ENCODE peak calls at places on chromosomes 12 and 14, in seven cellular contexts. W is neuronal stem cell, Q is IMR-90, A is trophoblast cell, T is mesenchymal stem cell, G is H1, O is mesendoderm. V is an unnamed sample.

GRCh38 chr14:64760146-64760755 is 56.0 kb downstream of the PLEKHG3 start:
- DNase-seq in W (peak; percentile 57), Q (peak; percentile 42), A (peak; percentile 37), T (peak; percentile 43), G (no peak), O (peak; percentile 65), V (peak; percentile 81)

GRCh38 chr12:85865905-85866304 is 8.2 kb upstream of the NTS start:
- DNase-seq in W (no peak), Q (no peak), A (no peak), T (peak; percentile 22), G (no peak), O (peak; percentile 76), V (no peak)

GRCh38 chr12:48115957-48116356 is 3.2 kb upstream of the PFKM start:
- DNase-seq in W (no peak), Q (no peak), A (no peak), T (no peak), G (no peak), O (no peak), V (no peak)

GRCh38 chr12:85448548-85449139 is 168.6 kb downstream of the ALX1 start:
- DNase-seq in W (no peak), Q (peak; percentile 9), A (no peak), T (no peak), G (no peak), O (no peak), V (no peak)

GRCh38 chr12:125292700-125293099 is 227.5 kb downstream of the AACS start:
- DNase-seq in W (no peak), Q (no peak), A (no peak), T (no peak), G (no peak), O (no peak), V (no peak)

GRCh38 chr14:51211149-51211548 is 28.9 kb upstream of the TMX1 start:
- DNase-seq in W (no peak), Q (peak; percentile 28), A (no peak), T (no peak), G (no peak), O (no peak), V (no peak)

GRCh38 chr14:71803539-71804260 is 128.5 kb upstream of the RGS6 start:
- DNase-seq in W (no peak), Q (peak; percentile 68), A (peak; percentile 5), T (peak; percentile 49), G (no peak), O (no peak), V (no peak)

GRCh38 chr14:101495827-101496778 is 65.2 kb upstream of the DIO3 start:
- DNase-seq in W (peak; percentile 43), Q (no peak), A (no peak), T (no peak), G (peak; percentile 19), O (peak; percentile 59), V (peak; percentile 38)

GRCh38 chr12:47828967-47829482 is 9.3 kb upstream of the HDAC7 start:
- DNase-seq in W (no peak), Q (peak; percentile 59), A (no peak), T (peak; percentile 53), G (no peak), O (peak; percentile 84), V (peak; percentile 83)

GRCh38 chr12:104352106-104352713 is 48.7 kb downstream of the EID3 start:
- DNase-seq in W (no peak), Q (peak; percentile 64), A (no peak), T (no peak), G (no peak), O (no peak), V (peak; percentile 6)

GRCh38 chr12:92987846-92988621 is 58.9 kb upstream of the EEA1 start:
- DNase-seq in W (no peak), Q (no peak), A (no peak), T (no peak), G (no peak), O (peak; percentile 97), V (peak; percentile 42)

GRCh38 chr12:76696186-76696585 is 67.7 kb upstream of the ZDHHC17 start:
- DNase-seq in W (no peak), Q (no peak), A (no peak), T (no peak), G (no peak), O (no peak), V (no peak)

GRCh38 chr12:48917857-48918537 is 7.3 kb downstream of the FKBP11 start:
- DNase-seq in W (no peak), Q (no peak), A (no peak), T (no peak), G (no peak), O (no peak), V (no peak)

GRCh38 chr12:52634266-52635056 is 16.1 kb upstream of the KRT73 start:
- DNase-seq in W (no peak), Q (no peak), A (no peak), T (no peak), G (no peak), O (no peak), V (peak; percentile 24)

GRCh38 chr12:58919271-58920101 is 818 bp downstream of the LRIG3 start:
- DNase-seq in W (peak; percentile 41), Q (peak; percentile 58), A (peak; percentile 12), T (peak; percentile 67), G (no peak), O (peak; percentile 57), V (peak; percentile 40)

GRCh38 chr14:75163677-75164076 is 12.7 kb downstream of the TMED10 start:
- DNase-seq in W (no peak), Q (no peak), A (no peak), T (no peak), G (no peak), O (no peak), V (no peak)

GRCh38 chr12:50568338-50569155 is 63.8 kb downstream of the DIP2B start:
- DNase-seq in W (no peak), Q (peak; percentile 39), A (no peak), T (peak; percentile 53), G (no peak), O (no peak), V (no peak)

DNA sequence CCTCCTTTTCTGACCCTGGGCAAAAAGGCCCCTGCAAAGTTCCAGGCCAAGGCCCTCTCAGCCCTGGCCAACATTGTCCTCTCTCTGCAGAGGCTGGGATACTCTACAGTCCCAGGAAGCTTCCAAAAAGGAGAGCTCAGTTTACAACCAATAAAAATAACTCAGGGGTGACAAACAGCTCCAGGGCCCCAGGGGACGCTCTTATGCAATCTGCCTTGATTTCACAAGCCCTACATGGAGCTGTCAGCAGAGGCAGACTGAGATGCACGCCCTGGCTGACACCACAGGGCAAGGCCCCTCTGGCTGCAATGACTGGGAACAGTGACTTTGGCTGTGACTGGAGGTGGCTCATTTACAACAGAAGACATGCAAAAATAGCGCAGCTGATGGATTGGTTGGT is 129.0 kb upstream of the MED13L start:
- DNase-seq in W (no peak), Q (peak; percentile 55), A (peak; percentile 97), T (peak; percentile 93), G (peak; percentile 47), O (peak; percentile 98), V (peak; percentile 84)
- H2BK120ac ChIP-seq in W (no peak overlapping the region), Q (no peak overlapping the region), A (no peak overlapping the region), T (no peak overlapping the region), G (no peak overlapping the region), O (no peak overlapping the region), V (no peak overlapping the region)

GRCh38 chr12:65432606-65433005 is 154.1 kb downstream of the MSRB3 start:
- DNase-seq in W (no peak), Q (no peak), A (no peak), T (no peak), G (no peak), O (peak; percentile 21), V (no peak)
- H4K8ac ChIP-seq in W (no peak overlapping the region), Q (peak overlapping the region; percentile 4), A (no peak overlapping the region), T (no peak overlapping the region), G (no peak overlapping the region), O (no peak overlapping the region), V (no peak overlapping the region)

GRCh38 chr12:122063691-122064033 is 14.9 kb upstream of the MLXIP start:
- DNase-seq in W (no peak), Q (no peak), A (no peak), T (no peak), G (no peak), O (no peak), V (peak; percentile 80)

GRCh38 chr12:122061253-122061652 is 17.3 kb upstream of the MLXIP start:
- DNase-seq in W (no peak), Q (no peak), A (no peak), T (no peak), G (no peak), O (no peak), V (no peak)

GRCh38 chr12:122064780-122065588 is 13.6 kb upstream of the MLXIP start:
- DNase-seq in W (no peak), Q (peak; percentile 86), A (no peak), T (peak; percentile 96), G (no peak), O (peak; percentile 73), V (peak; percentile 86)

GRCh38 chr12:122064034-122064777 is 14.3 kb upstream of the MLXIP start:
- DNase-seq in W (peak; percentile 65), Q (peak; percentile 90), A (peak; percentile 91), T (peak; percentile 99), G (peak; percentile 88), O (peak; percentile 99), V (peak; percentile 100)

DNA sequence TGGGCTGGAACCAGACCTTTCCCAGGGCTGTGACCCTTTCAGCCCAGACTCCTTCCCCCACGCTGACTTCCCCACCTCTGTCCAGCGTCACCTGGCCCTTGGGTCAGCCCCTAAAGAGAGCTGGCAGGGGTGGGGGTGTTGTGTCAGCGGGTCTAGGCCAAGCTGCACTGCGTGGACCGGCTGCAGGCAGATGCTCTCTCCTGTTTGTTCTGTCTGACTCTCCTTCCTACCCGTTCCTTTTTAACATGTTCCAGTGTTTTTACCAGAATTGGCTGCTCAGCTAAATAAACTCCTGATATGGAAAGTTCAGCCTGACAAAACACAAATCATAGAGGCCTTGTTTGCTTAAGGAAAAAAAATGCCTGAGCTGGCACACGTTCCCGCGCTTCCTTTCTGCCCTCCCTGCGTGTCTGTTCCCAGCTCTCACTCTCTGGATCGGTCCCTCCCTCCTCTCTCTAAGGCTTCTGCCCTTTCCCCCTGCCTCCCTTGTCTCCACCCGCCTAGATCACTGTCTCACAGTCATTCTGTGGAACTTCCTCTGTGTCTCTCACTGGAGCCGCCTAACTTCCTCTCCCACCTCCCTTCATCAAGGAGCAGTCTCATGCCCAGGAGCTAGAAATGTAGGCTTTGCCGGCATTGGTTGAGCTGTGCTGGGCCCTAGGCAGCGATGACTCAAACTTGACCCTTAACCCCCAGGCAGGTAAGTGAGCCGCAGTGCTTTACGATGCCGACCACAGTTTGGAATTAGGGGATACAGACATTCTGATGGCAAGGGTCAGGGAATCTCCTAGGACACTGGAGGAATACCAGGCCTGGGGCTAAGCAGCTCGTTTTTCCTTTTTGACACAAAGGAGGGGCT is 15.5 kb upstream of the MLXIP start:
- DNase-seq in W (no peak), Q (peak; percentile 66), A (peak; percentile 76), T (peak; percentile 90), G (no peak), O (peak; percentile 95), V (peak; percentile 77)
- H3K4ac ChIP-seq in W (no peak overlapping the region), Q (peak overlapping the region; percentile 90), A (no peak overlapping the region), T (peak overlapping the region; percentile 94), G (no peak overlapping the region), O (no peak overlapping the region), V (no peak overlapping the region)

DNA sequence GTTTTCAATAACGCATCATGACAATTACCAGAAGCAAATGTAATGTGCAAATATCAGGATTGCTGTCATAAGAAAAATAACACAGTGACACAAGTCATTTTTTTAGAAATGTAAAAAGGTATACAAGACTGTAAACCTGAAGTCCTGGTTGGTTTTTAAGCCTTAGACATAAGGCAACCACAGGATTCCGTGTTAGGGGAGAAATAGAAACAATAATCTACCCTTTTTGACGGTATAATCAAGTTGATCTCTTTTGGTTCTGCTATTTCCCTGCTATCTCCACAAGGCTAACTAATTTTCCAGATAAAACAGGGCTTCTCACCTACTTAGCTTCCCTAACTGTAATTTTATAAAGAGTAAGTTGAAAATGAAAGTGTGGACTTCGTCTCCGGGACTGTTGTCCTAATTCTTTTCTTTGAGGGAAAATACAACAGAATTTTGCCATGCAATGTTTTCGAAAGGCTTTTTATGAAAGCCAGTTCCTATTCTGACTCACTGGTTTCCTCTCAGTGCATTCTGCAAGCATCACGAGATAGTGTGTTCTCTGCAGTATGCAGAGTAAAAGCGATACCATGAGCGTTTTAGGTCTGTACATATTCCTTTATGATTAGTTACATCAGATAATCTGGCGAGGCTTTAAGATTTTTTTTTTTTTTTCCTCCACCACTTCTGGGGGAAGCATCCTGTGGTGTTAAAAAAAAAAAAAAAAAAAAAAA is 10.6 kb downstream of the MYO1H start:
- DNase-seq in W (no peak), Q (peak; percentile 4), A (no peak), T (no peak), G (no peak), O (no peak), V (no peak)
- H2BK120ac ChIP-seq in W (no peak overlapping the region), Q (no peak overlapping the region), A (no peak overlapping the region), T (no peak overlapping the region), G (no peak overlapping the region), O (no peak overlapping the region), V (no peak overlapping the region)